ENCODE peak calls at places on chromosomes 5 and 9, in ten cellular contexts. One of them, this sample, is unnamed.

GRCh38 chr9:39588056-39588814 is 232.8 kb downstream of the SPATA31A1 start:
- DNase-seq in ovary: no peak
- DNase-seq in A549: peak; percentile 33
- DNase-seq in cardiac fibroblast: no peak
- DNase-seq in brain microvascular endothelial cell: no peak
- DNase-seq in mesothelial cell of epicardium: no peak
- DNase-seq in adrenal gland: no peak
- DNase-seq in left ventricle myocardium inferior: no peak
- DNase-seq in PC-3: no peak
- DNase-seq in IMR-90: no peak
- DNase-seq in this sample: no peak

GRCh38 chr9:88831783-88832407 is 159.4 kb upstream of the S1PR3 start:
- DNase-seq in cardiac fibroblast: no peak
- DNase-seq in mesothelial cell of epicardium: no peak
- DNase-seq in ovary: no peak
- DNase-seq in PC-3: no peak
- DNase-seq in adrenal gland: no peak
- DNase-seq in left ventricle myocardium inferior: no peak
- DNase-seq in IMR-90: no peak
- DNase-seq in brain microvascular endothelial cell: no peak
- DNase-seq in A549: no peak
- DNase-seq in this sample: no peak

GRCh38 chr9:95796029-95796428 is 79.5 kb upstream of the ERCC6L2 start:
- DNase-seq in PC-3: no peak
- DNase-seq in A549: no peak
- DNase-seq in mesothelial cell of epicardium: no peak
- DNase-seq in ovary: no peak
- DNase-seq in IMR-90: no peak
- DNase-seq in left ventricle myocardium inferior: no peak
- DNase-seq in cardiac fibroblast: no peak
- DNase-seq in adrenal gland: no peak
- DNase-seq in brain microvascular endothelial cell: no peak
- DNase-seq in this sample: no peak

GRCh38 chr5:174690256-174690655 is 34.1 kb upstream of the MSX2 start:
- DNase-seq in PC-3: peak; percentile 23
- DNase-seq in brain microvascular endothelial cell: no peak
- DNase-seq in IMR-90: peak; percentile 18
- DNase-seq in ovary: no peak
- DNase-seq in left ventricle myocardium inferior: no peak
- DNase-seq in A549: peak; percentile 24
- DNase-seq in cardiac fibroblast: peak; percentile 4
- DNase-seq in adrenal gland: peak; percentile 50
- DNase-seq in mesothelial cell of epicardium: no peak
- DNase-seq in this sample: no peak

GRCh38 chr9:125679597-125680189 is 27.3 kb downstream of the MAPKAP1 start:
- DNase-seq in ovary: no peak
- DNase-seq in A549: no peak
- DNase-seq in brain microvascular endothelial cell: no peak
- DNase-seq in cardiac fibroblast: no peak
- DNase-seq in adrenal gland: no peak
- DNase-seq in mesothelial cell of epicardium: no peak
- DNase-seq in IMR-90: no peak
- DNase-seq in PC-3: no peak
- DNase-seq in left ventricle myocardium inferior: no peak
- DNase-seq in this sample: no peak

GRCh38 chr9:101443358-101443757 is 7.8 kb upstream of the ALDOB start:
- DNase-seq in A549: no peak
- DNase-seq in PC-3: no peak
- DNase-seq in ovary: no peak
- DNase-seq in IMR-90: no peak
- DNase-seq in mesothelial cell of epicardium: no peak
- DNase-seq in left ventricle myocardium inferior: peak; percentile 71
- DNase-seq in cardiac fibroblast: no peak
- DNase-seq in adrenal gland: peak; percentile 44
- DNase-seq in brain microvascular endothelial cell: no peak
- DNase-seq in this sample: no peak

GRCh38 chr5:154498597-154499393 is 20.8 kb upstream of the HAND1 start:
- DNase-seq in ovary: no peak
- DNase-seq in IMR-90: no peak
- DNase-seq in left ventricle myocardium inferior: no peak
- DNase-seq in A549: no peak
- DNase-seq in mesothelial cell of epicardium: no peak
- DNase-seq in cardiac fibroblast: no peak
- DNase-seq in adrenal gland: no peak
- DNase-seq in PC-3: no peak
- DNase-seq in brain microvascular endothelial cell: no peak
- DNase-seq in this sample: no peak

GRCh38 chr5:90096415-90097081 is 313.0 kb downstream of the CETN3 start:
- DNase-seq in left ventricle myocardium inferior: no peak
- DNase-seq in adrenal gland: peak; percentile 79
- DNase-seq in cardiac fibroblast: peak; percentile 81
- DNase-seq in A549: peak; percentile 62
- DNase-seq in mesothelial cell of epicardium: no peak
- DNase-seq in ovary: no peak
- DNase-seq in brain microvascular endothelial cell: peak; percentile 96
- DNase-seq in PC-3: peak; percentile 91
- DNase-seq in IMR-90: peak; percentile 52
- DNase-seq in this sample: no peak

GRCh38 chr9:88739373-88739772 is 204.4 kb downstream of the NXNL2 start:
- DNase-seq in PC-3: no peak
- DNase-seq in adrenal gland: no peak
- DNase-seq in ovary: no peak
- DNase-seq in brain microvascular endothelial cell: no peak
- DNase-seq in cardiac fibroblast: no peak
- DNase-seq in mesothelial cell of epicardium: no peak
- DNase-seq in left ventricle myocardium inferior: no peak
- DNase-seq in IMR-90: no peak
- DNase-seq in A549: no peak
- DNase-seq in this sample: no peak

GRCh38 chr5:15835514-15835913 is 335.5 kb downstream of the FBXL7 start:
- DNase-seq in cardiac fibroblast: no peak
- DNase-seq in mesothelial cell of epicardium: no peak
- DNase-seq in PC-3: no peak
- DNase-seq in left ventricle myocardium inferior: no peak
- DNase-seq in ovary: no peak
- DNase-seq in IMR-90: peak; percentile 38
- DNase-seq in adrenal gland: no peak
- DNase-seq in A549: no peak
- DNase-seq in brain microvascular endothelial cell: peak; percentile 6
- DNase-seq in this sample: peak; percentile 54

GRCh38 chr5:43313035-43313853 is at the start of gene HMGCS1:
- DNase-seq in left ventricle myocardium inferior: peak; percentile 98
- DNase-seq in mesothelial cell of epicardium: peak; percentile 94
- DNase-seq in adrenal gland: peak; percentile 99
- DNase-seq in IMR-90: peak; percentile 100
- DNase-seq in ovary: peak; percentile 97
- DNase-seq in PC-3: peak; percentile 99
- DNase-seq in cardiac fibroblast: peak; percentile 100
- DNase-seq in A549: peak; percentile 100
- DNase-seq in brain microvascular endothelial cell: peak; percentile 100
- DNase-seq in this sample: peak; percentile 100

GRCh38 chr5:67146574-67146973 is 50.0 kb downstream of the CD180 start:
- DNase-seq in cardiac fibroblast: peak; percentile 53
- DNase-seq in ovary: no peak
- DNase-seq in mesothelial cell of epicardium: no peak
- DNase-seq in A549: no peak
- DNase-seq in adrenal gland: no peak
- DNase-seq in left ventricle myocardium inferior: no peak
- DNase-seq in PC-3: no peak
- DNase-seq in IMR-90: peak; percentile 47
- DNase-seq in brain microvascular endothelial cell: no peak
- DNase-seq in this sample: no peak

GRCh38 chr9:92790542-92791527 is 26.2 kb upstream of the BICD2 start:
- DNase-seq in adrenal gland: peak; percentile 89
- DNase-seq in A549: peak; percentile 73
- DNase-seq in cardiac fibroblast: peak; percentile 84
- DNase-seq in PC-3: peak; percentile 86
- DNase-seq in ovary: peak; percentile 81
- DNase-seq in brain microvascular endothelial cell: peak; percentile 75
- DNase-seq in left ventricle myocardium inferior: peak; percentile 75
- DNase-seq in IMR-90: peak; percentile 75
- DNase-seq in mesothelial cell of epicardium: no peak
- DNase-seq in this sample: peak; percentile 57
- TF ChIP-seq CTCF in adrenal gland: peak; percentile 95
- TF ChIP-seq CTCF in A549: peak; percentile 89
- TF ChIP-seq CTCF in cardiac fibroblast: peak; percentile 81
- TF ChIP-seq CTCF in PC-3: peak; percentile 81
- TF ChIP-seq CTCF in ovary: peak; percentile 37
- TF ChIP-seq CTCF in brain microvascular endothelial cell: peak; percentile 86
- TF ChIP-seq CTCF in left ventricle myocardium inferior: peak; percentile 86
- TF ChIP-seq CTCF in IMR-90: peak; percentile 94
- TF ChIP-seq CTCF in mesothelial cell of epicardium: peak; percentile 77
- TF ChIP-seq CTCF in this sample: peak; percentile 92

DNA sequence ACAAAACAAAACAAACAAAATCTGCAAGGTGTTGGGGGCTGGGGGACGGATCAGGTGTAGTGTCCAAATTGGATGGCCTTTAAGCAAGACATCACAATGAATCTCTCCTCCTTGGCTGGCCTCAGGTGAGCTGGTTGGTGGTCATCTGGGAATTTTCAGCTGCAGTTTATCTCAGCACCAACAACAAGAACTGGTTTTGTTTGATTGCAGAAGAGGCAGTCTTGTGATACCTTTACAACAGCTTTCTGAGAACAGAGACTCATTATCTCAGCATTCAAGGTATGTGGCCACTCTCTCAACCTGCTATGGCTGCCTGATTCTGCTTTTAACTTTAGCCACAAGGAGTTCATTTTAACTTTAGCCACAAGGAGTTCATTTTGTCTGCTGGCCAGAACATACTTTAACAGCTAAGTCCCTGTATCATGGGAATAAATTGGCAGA is 1543.4 kb downstream of the EFNA5 start:
- DNase-seq in mesothelial cell of epicardium: no peak
- DNase-seq in brain microvascular endothelial cell: no peak
- DNase-seq in left ventricle myocardium inferior: no peak
- DNase-seq in cardiac fibroblast: no peak
- DNase-seq in A549: no peak
- DNase-seq in adrenal gland: no peak
- DNase-seq in IMR-90: peak; percentile 14
- DNase-seq in ovary: no peak
- DNase-seq in PC-3: peak; percentile 13
- DNase-seq in this sample: no peak
- TF ChIP-seq CTCF in mesothelial cell of epicardium: no peak
- TF ChIP-seq CTCF in brain microvascular endothelial cell: no peak
- TF ChIP-seq CTCF in left ventricle myocardium inferior: no peak
- TF ChIP-seq CTCF in cardiac fibroblast: no peak
- TF ChIP-seq CTCF in A549: no peak
- TF ChIP-seq CTCF in adrenal gland: no peak
- TF ChIP-seq CTCF in IMR-90: no peak
- TF ChIP-seq CTCF in ovary: no peak
- TF ChIP-seq CTCF in PC-3: no peak
- TF ChIP-seq CTCF in this sample: no peak

GRCh38 chr9:13424204-13424603 is 144.7 kb upstream of the MPDZ start:
- DNase-seq in left ventricle myocardium inferior: no peak
- DNase-seq in IMR-90: no peak
- DNase-seq in ovary: no peak
- DNase-seq in cardiac fibroblast: no peak
- DNase-seq in PC-3: no peak
- DNase-seq in A549: peak; percentile 4
- DNase-seq in adrenal gland: no peak
- DNase-seq in brain microvascular endothelial cell: no peak
- DNase-seq in mesothelial cell of epicardium: no peak
- DNase-seq in this sample: no peak

GRCh38 chr9:13429271-13429670 is 149.8 kb upstream of the MPDZ start:
- DNase-seq in ovary: no peak
- DNase-seq in adrenal gland: no peak
- DNase-seq in brain microvascular endothelial cell: no peak
- DNase-seq in cardiac fibroblast: no peak
- DNase-seq in mesothelial cell of epicardium: no peak
- DNase-seq in IMR-90: no peak
- DNase-seq in A549: no peak
- DNase-seq in left ventricle myocardium inferior: no peak
- DNase-seq in PC-3: no peak
- DNase-seq in this sample: no peak

GRCh38 chr9:13424872-13425271 is 145.4 kb upstream of the MPDZ start:
- DNase-seq in ovary: no peak
- DNase-seq in mesothelial cell of epicardium: no peak
- DNase-seq in brain microvascular endothelial cell: no peak
- DNase-seq in left ventricle myocardium inferior: no peak
- DNase-seq in cardiac fibroblast: no peak
- DNase-seq in A549: no peak
- DNase-seq in adrenal gland: no peak
- DNase-seq in IMR-90: no peak
- DNase-seq in PC-3: no peak
- DNase-seq in this sample: no peak

GRCh38 chr9:13430717-13431116 is 151.2 kb upstream of the MPDZ start:
- DNase-seq in adrenal gland: no peak
- DNase-seq in A549: no peak
- DNase-seq in IMR-90: no peak
- DNase-seq in cardiac fibroblast: no peak
- DNase-seq in brain microvascular endothelial cell: no peak
- DNase-seq in PC-3: no peak
- DNase-seq in mesothelial cell of epicardium: no peak
- DNase-seq in left ventricle myocardium inferior: no peak
- DNase-seq in ovary: no peak
- DNase-seq in this sample: no peak

GRCh38 chr9:13427587-13427986 is 148.1 kb upstream of the MPDZ start:
- DNase-seq in left ventricle myocardium inferior: no peak
- DNase-seq in PC-3: peak; percentile 56
- DNase-seq in IMR-90: peak; percentile 50
- DNase-seq in brain microvascular endothelial cell: peak; percentile 38
- DNase-seq in cardiac fibroblast: peak; percentile 85
- DNase-seq in A549: peak; percentile 48
- DNase-seq in adrenal gland: no peak
- DNase-seq in mesothelial cell of epicardium: no peak
- DNase-seq in ovary: no peak
- DNase-seq in this sample: peak; percentile 36
- TF ChIP-seq CTCF in left ventricle myocardium inferior: peak; percentile 83
- TF ChIP-seq CTCF in PC-3: peak; percentile 78
- TF ChIP-seq CTCF in IMR-90: peak; percentile 71
- TF ChIP-seq CTCF in brain microvascular endothelial cell: peak; percentile 57
- TF ChIP-seq CTCF in cardiac fibroblast: peak; percentile 63
- TF ChIP-seq CTCF in A549: peak; percentile 73
- TF ChIP-seq CTCF in adrenal gland: peak; percentile 65
- TF ChIP-seq CTCF in mesothelial cell of epicardium: peak; percentile 92
- TF ChIP-seq CTCF in ovary: peak; percentile 60
- TF ChIP-seq CTCF in this sample: peak; percentile 94

GRCh38 chr5:115274584-115274983 is 11.9 kb upstream of the PGGT1B start:
- DNase-seq in cardiac fibroblast: no peak
- DNase-seq in brain microvascular endothelial cell: no peak
- DNase-seq in adrenal gland: no peak
- DNase-seq in PC-3: no peak
- DNase-seq in ovary: no peak
- DNase-seq in A549: no peak
- DNase-seq in IMR-90: no peak
- DNase-seq in mesothelial cell of epicardium: no peak
- DNase-seq in left ventricle myocardium inferior: no peak
- DNase-seq in this sample: no peak

GRCh38 chr5:115267617-115268016 is 4.9 kb upstream of the PGGT1B start:
- DNase-seq in ovary: no peak
- DNase-seq in cardiac fibroblast: no peak
- DNase-seq in IMR-90: peak; percentile 83
- DNase-seq in A549: no peak
- DNase-seq in adrenal gland: no peak
- DNase-seq in left ventricle myocardium inferior: no peak
- DNase-seq in mesothelial cell of epicardium: no peak
- DNase-seq in PC-3: peak; percentile 61
- DNase-seq in brain microvascular endothelial cell: no peak
- DNase-seq in this sample: peak; percentile 41

GRCh38 chr5:115271295-115272060 is 8.8 kb upstream of the PGGT1B start:
- DNase-seq in mesothelial cell of epicardium: no peak
- DNase-seq in adrenal gland: no peak
- DNase-seq in brain microvascular endothelial cell: no peak
- DNase-seq in left ventricle myocardium inferior: no peak
- DNase-seq in IMR-90: no peak
- DNase-seq in PC-3: no peak
- DNase-seq in cardiac fibroblast: no peak
- DNase-seq in ovary: no peak
- DNase-seq in A549: no peak
- DNase-seq in this sample: no peak

GRCh38 chr5:115272297-115272958 is 9.8 kb upstream of the PGGT1B start:
- DNase-seq in mesothelial cell of epicardium: no peak
- DNase-seq in left ventricle myocardium inferior: no peak
- DNase-seq in adrenal gland: no peak
- DNase-seq in A549: no peak
- DNase-seq in PC-3: no peak
- DNase-seq in ovary: no peak
- DNase-seq in brain microvascular endothelial cell: no peak
- DNase-seq in cardiac fibroblast: no peak
- DNase-seq in IMR-90: no peak
- DNase-seq in this sample: no peak
- TF ChIP-seq CTCF in mesothelial cell of epicardium: no peak
- TF ChIP-seq CTCF in left ventricle myocardium inferior: no peak
- TF ChIP-seq CTCF in adrenal gland: no peak
- TF ChIP-seq CTCF in A549: no peak
- TF ChIP-seq CTCF in PC-3: no peak
- TF ChIP-seq CTCF in ovary: no peak
- TF ChIP-seq CTCF in brain microvascular endothelial cell: no peak
- TF ChIP-seq CTCF in cardiac fibroblast: no peak
- TF ChIP-seq CTCF in IMR-90: no peak
- TF ChIP-seq CTCF in this sample: no peak

This sample was measured in HFFc6.